ENCODE peak calls at places on chromosome 10, in ten cellular contexts. O is Panc1, B is NCI-H187, A is activated T-cell treated with anti-CD3 and anti-CD28 coated beads for 24 hours, E is amygdala, U is SW480, Y is endothelial cell, R is NCI-H82, C is lung, Q is left lung. X is an unnamed sample.

GRCh38 chr10:14880201-14880600 is 1.5 kb downstream of the SUV39H2 start:
- DNase-seq in O (no peak), B (no peak), A (no peak), E (no peak), U (no peak), Y (no peak), R (no peak), C (no peak), Q (no peak), X (no peak)

GRCh38 chr10:2978111-2978510 is 89.2 kb upstream of the PFKP start:
- DNase-seq in O (peak), B (no peak), A (no peak), E (no peak), U (peak), Y (peak), R (peak), C (no peak), Q (no peak), X (peak)

GRCh38 chr10:30028006-30028441 is 31.4 kb downstream of the JCAD start:
- DNase-seq in O (no peak), B (no peak), A (no peak), E (no peak), U (no peak), Y (no peak), R (no peak), C (peak), Q (no peak), X (no peak)

GRCh38 chr10:132397036-132397541 is at the start of gene PWWP2B:
- DNase-seq in O (no peak), B (no peak), A (peak), E (no peak), U (no peak), Y (peak), R (peak), C (no peak), Q (no peak), X (peak)

GRCh38 chr10:54594289-54594688 is 206.7 kb downstream of the PCDH15 start:
- DNase-seq in O (no peak), B (no peak), A (no peak), E (no peak), U (no peak), Y (no peak), R (no peak), C (no peak), Q (no peak), X (no peak)

GRCh38 chr10:125259651-125260050 is 99.3 kb upstream of the CTBP2 start:
- DNase-seq in O (no peak), B (no peak), A (no peak), E (no peak), U (no peak), Y (no peak), R (no peak), C (no peak), Q (no peak), X (no peak)

GRCh38 chr10:115606081-115606480 is 512.9 kb downstream of the ATRNL1 start:
- DNase-seq in O (no peak), B (no peak), A (no peak), E (no peak), U (no peak), Y (no peak), R (no peak), C (no peak), Q (no peak), X (no peak)

GRCh38 chr10:33334839-33335549 is 527 bp upstream of the NRP1 start:
- DNase-seq in O (no peak), B (peak), A (no peak), E (peak), U (peak), Y (peak), R (peak), C (peak), Q (peak), X (peak)

GRCh38 chr10:31929260-31929985 is 792 bp upstream of the ARHGAP12 start:
- DNase-seq in O (no peak), B (peak), A (no peak), E (peak), U (peak), Y (peak), R (peak), C (peak), Q (peak), X (no peak)

GRCh38 chr10:4661572-4662255 is 164.3 kb upstream of the AKR1E2 start:
- DNase-seq in O (no peak), B (no peak), A (no peak), E (no peak), U (no peak), Y (no peak), R (peak), C (peak), Q (peak), X (no peak)

GRCh38 chr10:20118119-20118518 is 301.9 kb downstream of the PLXDC2 start:
- DNase-seq in O (no peak), B (no peak), A (no peak), E (no peak), U (no peak), Y (no peak), R (no peak), C (no peak), Q (no peak), X (no peak)

GRCh38 chr10:113069595-113069994 is 119.5 kb downstream of the TCF7L2 start:
- DNase-seq in O (no peak), B (no peak), A (no peak), E (no peak), U (no peak), Y (no peak), R (no peak), C (no peak), Q (no peak), X (no peak)

GRCh38 chr10:75211007-75211735 is 575 bp downstream of the VDAC2 start:
- DNase-seq in O (no peak), B (no peak), A (peak), E (peak), U (peak), Y (no peak), R (peak), C (no peak), Q (peak), X (peak)

GRCh38 chr10:114615600-114616007 is 42.5 kb downstream of the ABLIM1 start:
- DNase-seq in O (no peak), B (no peak), A (no peak), E (no peak), U (no peak), Y (no peak), R (no peak), C (no peak), Q (no peak), X (no peak)

GRCh38 chr10:24894309-24894708 is 58.1 kb downstream of the PRTFDC1 start:
- DNase-seq in O (no peak), B (no peak), A (no peak), E (no peak), U (peak), Y (no peak), R (no peak), C (peak), Q (peak), X (no peak)

GRCh38 chr10:117865945-117866344 is 180.8 kb downstream of the RAB11FIP2 start:
- DNase-seq in O (no peak), B (no peak), A (no peak), E (no peak), U (no peak), Y (no peak), R (peak), C (no peak), Q (no peak), X (peak)

GRCh38 chr10:1465421-1465902 is 271.9 kb downstream of the ADARB2 start:
- DNase-seq in O (no peak), B (peak), A (no peak), E (no peak), U (no peak), Y (no peak), R (no peak), C (no peak), Q (no peak), X (no peak)

GRCh38 chr10:125102216-125102615 is 58.1 kb downstream of the CTBP2 start:
- DNase-seq in O (no peak), B (no peak), A (no peak), E (no peak), U (peak), Y (no peak), R (no peak), C (no peak), Q (peak), X (no peak)

GRCh38 chr10:69819713-69820506 is 18.2 kb downstream of the COL13A1 start:
- DNase-seq in O (no peak), B (no peak), A (no peak), E (no peak), U (peak), Y (no peak), R (no peak), C (no peak), Q (no peak), X (no peak)

GRCh38 chr10:62761115-62761514 is 43.4 kb upstream of the ADO start:
- DNase-seq in O (no peak), B (no peak), A (no peak), E (no peak), U (peak), Y (no peak), R (no peak), C (no peak), Q (no peak), X (no peak)

GRCh38 chr10:80187465-80188409 is 17.6 kb downstream of the ANXA11 start:
- DNase-seq in O (no peak), B (no peak), A (peak), E (no peak), U (no peak), Y (no peak), R (no peak), C (no peak), Q (peak), X (no peak)

GRCh38 chr10:33085313-33085833 is 127.3 kb upstream of the ITGB1 start:
- DNase-seq in O (no peak), B (no peak), A (no peak), E (no peak), U (no peak), Y (no peak), R (no peak), C (no peak), Q (no peak), X (no peak)

GRCh38 chr10:81920213-81920829 is 45.3 kb downstream of the NRG3 start:
- DNase-seq in O (no peak), B (no peak), A (no peak), E (no peak), U (peak), Y (peak), R (peak), C (no peak), Q (no peak), X (peak)

GRCh38 chr10:69573056-69573806 is at the start of gene NEUROG3:
- DNase-seq in O (no peak), B (no peak), A (no peak), E (no peak), U (no peak), Y (peak), R (no peak), C (no peak), Q (no peak), X (peak)